ENCODE peak calls at places on chromosomes 4 and X, in six cellular contexts. T is H4; J is T-helper 1 cell; F is AG10803; U is fibroblast of the conjunctiva; L is CD8-positive, alpha-beta memory T cell. Z is an unnamed sample.

GRCh38 chr4:187302456-187302855 is 578.8 kb upstream of the FAT1 start:
- DNase-seq in T (no peak), J (no peak), F (peak; percentile 85), U (no peak), L (no peak), Z (no peak)

GRCh38 chr4:8388471-8388870 is 52.1 kb downstream of the ACOX3 start:
- DNase-seq in T (no peak), J (no peak), F (no peak), U (no peak), L (no peak), Z (no peak)

GRCh38 chr4:110639207-110640092 is 16.6 kb upstream of the PITX2 start:
- DNase-seq in T (no peak), J (no peak), F (no peak), U (no peak), L (no peak), Z (no peak)

GRCh38 chrX:54819201-54819600 is 11.7 kb downstream of the MAGED2 start:
- DNase-seq in T (no peak), J (no peak), F (no peak), U (no peak), L (no peak), Z (no peak)

GRCh38 chr4:156946508-156947197 is 24.9 kb downstream of the PDGFC start:
- DNase-seq in T (peak; percentile 58), J (no peak), F (peak; percentile 96), U (peak; percentile 93), L (no peak), Z (peak; percentile 68)

GRCh38 chr4:173878701-173879100 is 348.7 kb upstream of the HAND2 start:
- DNase-seq in T (no peak), J (no peak), F (no peak), U (no peak), L (no peak), Z (no peak)

GRCh38 chr4:163598028-163598427 is 103.5 kb downstream of the TMA16 start:
- DNase-seq in T (no peak), J (no peak), F (no peak), U (no peak), L (no peak), Z (no peak)

GRCh38 chr4:152590179-152591031 is 54.5 kb upstream of the FBXW7 start:
- DNase-seq in T (peak; percentile 84), J (no peak), F (peak; percentile 96), U (peak; percentile 95), L (no peak), Z (peak; percentile 59)

GRCh38 chr4:123667496-123667895 is 270.9 kb downstream of the SPRY1 start:
- DNase-seq in T (no peak), J (no peak), F (peak; percentile 29), U (peak; percentile 36), L (no peak), Z (no peak)

GRCh38 chr4:15832523-15833451 is 54.7 kb downstream of the CD38 start:
- DNase-seq in T (no peak), J (no peak), F (no peak), U (no peak), L (no peak), Z (no peak)

GRCh38 chrX:114924846-114925245 is 92.6 kb downstream of the IL13RA2 start:
- DNase-seq in T (peak; percentile 18), J (no peak), F (peak; percentile 52), U (no peak), L (no peak), Z (no peak)

GRCh38 chr4:1327526-1328266 is 19.3 kb upstream of the UVSSA start:
- DNase-seq in T (no peak), J (no peak), F (no peak), U (no peak), L (no peak), Z (no peak)

GRCh38 chr4:11719879-11720278 is 291.2 kb upstream of the HS3ST1 start:
- DNase-seq in T (no peak), J (no peak), F (no peak), U (no peak), L (no peak), Z (no peak)

GRCh38 chr4:180059216-180059881 is 2183.9 kb upstream of the TENM3 start:
- DNase-seq in T (no peak), J (no peak), F (no peak), U (no peak), L (no peak), Z (no peak)

GRCh38 chr4:102564399-102564921 is 63.3 kb downstream of the NFKB1 start:
- DNase-seq in T (no peak), J (no peak), F (peak; percentile 69), U (no peak), L (no peak), Z (no peak)

GRCh38 chr4:164252286-164252685 is 501.6 kb upstream of the SMIM31 start:
- DNase-seq in T (peak; percentile 16), J (no peak), F (no peak), U (no peak), L (no peak), Z (no peak)

GRCh38 chrX:124362072-124362471 is 15.7 kb downstream of the SH2D1A start:
- DNase-seq in T (no peak), J (no peak), F (no peak), U (no peak), L (peak; percentile 3), Z (no peak)